ENCODE peak calls at places on chromosomes 11 and 22, in seven cellular contexts. H is AG04450; U is effector CD4-positive, alpha-beta T cell; M is right cardiac atrium; O is mucosa of gallbladder; G is lower lobe of right lung; X is WTC11. E is an unnamed sample.

GRCh38 chr22:38067771-38068360 is 10.7 kb downstream of the PICK1 start:
- DNase-seq in H (no peak), U (no peak), M (no peak), O (no peak), G (no peak), X (no peak), E (no peak)

GRCh38 chr11:62544521-62545436 is 1.8 kb downstream of the AHNAK start:
- DNase-seq in H (no peak), U (no peak), M (peak), O (no peak), G (no peak), X (no peak), E (no peak)

GRCh38 chr11:392102-392777 is 1.8 kb upstream of the PKP3 start:
- DNase-seq in H (no peak), U (no peak), M (no peak), O (no peak), G (no peak), X (no peak), E (no peak)

GRCh38 chr11:35178862-35179261 is 39.9 kb downstream of the CD44 start:
- DNase-seq in H (no peak), U (no peak), M (no peak), O (no peak), G (no peak), X (no peak), E (no peak)

GRCh38 chr22:36299911-36300310 is 47.0 kb downstream of the APOL1 start:
- DNase-seq in H (no peak), U (no peak), M (peak), O (no peak), G (no peak), X (no peak), E (no peak)

GRCh38 chr11:63951779-63952536 is 13.2 kb downstream of the NAA40 start:
- DNase-seq in H (no peak), U (no peak), M (no peak), O (no peak), G (no peak), X (no peak), E (no peak)

GRCh38 chr11:128458316-128458715 is 129.0 kb downstream of the ETS1 start:
- DNase-seq in H (peak), U (no peak), M (no peak), O (no peak), G (no peak), X (no peak), E (no peak)

GRCh38 chr11:43555811-43556210 is 124.7 kb upstream of the HSD17B12 start:
- DNase-seq in H (no peak), U (no peak), M (no peak), O (peak), G (no peak), X (no peak), E (no peak)

GRCh38 chr11:73982595-73982989 is at the start of gene UCP2:
- DNase-seq in H (peak), U (peak), M (peak), O (peak), G (peak), X (peak), E (peak)